ENCODE peak calls at places on chromosome 12, in five cellular contexts. I, T, G, Z and M are unnamed samples. For H3K4me1, the result is how much of the 10 kb centered on the place peaks cover.

GRCh38 chr12:50101663-50102062 is 2.1 kb upstream of the GPD1 start:
- DNase-seq in I (peak), T (no peak), G (no peak), Z (no peak), M (no peak)

GRCh38 chr12:83784298-83784890 is 1097.7 kb downstream of the TMTC2 start:
- DNase-seq in I (peak), T (no peak), G (no peak), Z (no peak), M (no peak)

GRCh38 chr12:93763746-93764147 is 86.6 kb downstream of the CRADD start:
- DNase-seq in I (peak), T (no peak), G (no peak), Z (no peak), M (no peak)

GRCh38 chr12:32877670-32878459 is 18.7 kb downstream of the PKP2 start:
- DNase-seq in I (no peak), T (peak), G (peak), Z (no peak), M (no peak)

GRCh38 chr12:100128509-100128908 is 14.2 kb downstream of the BLTP3B start:
- DNase-seq in I (peak), T (no peak), G (peak), Z (no peak), M (peak)

GRCh38 chr12:42426733-42427132 is 100.8 kb downstream of the PPHLN1 start:
- DNase-seq in I (peak), T (no peak), G (no peak), Z (no peak), M (no peak)

GRCh38 chr12:50110127-50110761 is 1.8 kb upstream of the COX14 start:
- DNase-seq in I (no peak), T (peak), G (peak), Z (no peak), M (peak)

GRCh38 chr12:47410383-47410782 is 295.4 kb downstream of the RPAP3 start:
- DNase-seq in I (no peak), T (no peak), G (no peak), Z (no peak), M (no peak)

GRCh38 chr12:131131077-131131807 is 177.5 kb downstream of the ADGRD1 start:
- DNase-seq in I (no peak), T (no peak), G (no peak), Z (peak), M (no peak)

GRCh38 chr12:24537241-24537860 is 411.6 kb downstream of the BCAT1 start:
- DNase-seq in I (no peak), T (no peak), G (no peak), Z (no peak), M (no peak)

GRCh38 chr12:68733661-68734071 is 12.3 kb upstream of the SLC35E3 start:
- DNase-seq in I (peak), T (no peak), G (no peak), Z (no peak), M (no peak)

GRCh38 chr12:40222247-40222646 is 2.5 kb upstream of the LRRK2 start:
- DNase-seq in I (no peak), T (no peak), G (no peak), Z (no peak), M (no peak)

GRCh38 chr12:62730649-62731377 is 204.1 kb downstream of the PPM1H start:
- DNase-seq in I (peak), T (no peak), G (no peak), Z (no peak), M (peak)

GRCh38 chr12:89863332-89863938 is 154.8 kb upstream of the ATP2B1 start:
- DNase-seq in I (no peak), T (no peak), G (no peak), Z (no peak), M (no peak)

GRCh38 chr12:89280833-89281533 is 71.3 kb downstream of the DUSP6 start:
- DNase-seq in I (peak), T (no peak), G (no peak), Z (no peak), M (no peak)

GRCh38 chr12:7937867-7938506 is 2.0 kb upstream of the SLC2A3 start:
- DNase-seq in I (no peak), T (no peak), G (no peak), Z (no peak), M (no peak)

GRCh38 chr12:51349026-51349425 is 2.5 kb upstream of the CELA1 start:
- DNase-seq in I (no peak), T (no peak), G (no peak), Z (no peak), M (no peak)

GRCh38 chr12:107122452-107122958 is 29.2 kb upstream of the CRY1 start:
- DNase-seq in I (no peak), T (no peak), G (no peak), Z (no peak), M (no peak)

GRCh38 chr12:91111366-91112321 is at the start of gene LUM:
- DNase-seq in I (peak), T (no peak), G (no peak), Z (no peak), M (peak)

GRCh38 chr12:75444444-75445136 is 36.0 kb upstream of the GLIPR1 start:
- DNase-seq in I (peak), T (no peak), G (no peak), Z (no peak), M (no peak)

GRCh38 chr12:42705863-42706262 is 116.3 kb upstream of the PRICKLE1 start:
- DNase-seq in I (peak), T (peak), G (peak), Z (peak), M (peak)

GRCh38 chr12:6361834-6362233 is 13.5 kb downstream of the SCNN1A start:
- DNase-seq in I (peak), T (peak), G (peak), Z (no peak), M (peak)

GRCh38 chr12:84502907-84503787 is 409.5 kb downstream of the SLC6A15 start:
- DNase-seq in I (peak), T (peak), G (peak), Z (no peak), M (no peak)

GRCh38 chr12:39779768-39780340 is 160.3 kb upstream of the ABCD2 start:
- DNase-seq in I (no peak), T (no peak), G (no peak), Z (no peak), M (no peak)

GRCh38 chr12:5458229-5459050 is 26.5 kb downstream of the NTF3 start:
- DNase-seq in I (no peak), T (no peak), G (no peak), Z (no peak), M (peak)

GRCh38 chr12:46981627-46982026 is 97.8 kb upstream of the PCED1B start:
- DNase-seq in I (no peak), T (no peak), G (no peak), Z (no peak), M (no peak)

GRCh38 chr12:40010899-40011774 is 94.7 kb downstream of the SLC2A13 start:
- DNase-seq in I (peak), T (peak), G (peak), Z (no peak), M (peak)

GRCh38 chr12:123950476-123951169 is 22.0 kb downstream of the CCDC92 start:
- DNase-seq in I (no peak), T (no peak), G (no peak), Z (no peak), M (no peak)

GRCh38 chr12:122182887-122183587 is at the start of gene LRRC43:
- DNase-seq in I (no peak), T (peak), G (peak), Z (no peak), M (no peak)

GRCh38 chr12:65430571-65431306 is 152.3 kb downstream of the MSRB3 start:
- DNase-seq in I (peak), T (no peak), G (no peak), Z (no peak), M (no peak)

GRCh38 chr12:6418796-6419195 is 26.0 kb upstream of the CD27 start:
- DNase-seq in I (no peak), T (no peak), G (no peak), Z (no peak), M (no peak)

GRCh38 chr12:31582155-31582554 is 8.8 kb downstream of the DENND5B start:
- DNase-seq in I (no peak), T (no peak), G (no peak), Z (no peak), M (no peak)

GRCh38 chr12:116879509-116880212 is 1.6 kb downstream of the HRK start:
- DNase-seq in I (no peak), T (no peak), G (no peak), Z (no peak), M (no peak)

GRCh38 chr12:3204716-3205617 is 127.8 kb downstream of the TSPAN9 start:
- DNase-seq in I (no peak), T (no peak), G (no peak), Z (no peak), M (no peak)
- TF ChIP-seq CTCF in I (no peak), T (no peak), G (no peak), Z (no peak), M (no peak)

GRCh38 chr12:110266980-110267620 is 13.9 kb upstream of the ATP2A2 start:
- DNase-seq in I (peak), T (no peak), G (no peak), Z (peak), M (no peak)
- H3K4me3 ChIP-seq in I (no peak), T (no peak), G (no peak), Z (no peak), M (no peak)

GRCh38 chr12:57891639-57892228 is 45.2 kb upstream of the CTDSP2 start:
- DNase-seq in I (no peak), T (no peak), G (no peak), Z (peak), M (no peak)

GRCh38 chr12:57892232-57892987 is 45.9 kb upstream of the CTDSP2 start:
- DNase-seq in I (no peak), T (no peak), G (no peak), Z (peak), M (no peak)

GRCh38 chr12:57888407-57889157 is 42.1 kb upstream of the CTDSP2 start:
- DNase-seq in I (peak), T (peak), G (no peak), Z (peak), M (no peak)

GRCh38 chr12:57889541-57889989 is 43.0 kb upstream of the CTDSP2 start:
- DNase-seq in I (no peak), T (no peak), G (peak), Z (peak), M (peak)

GRCh38 chr12:57890191-57891120 is 43.9 kb upstream of the CTDSP2 start:
- DNase-seq in I (peak), T (no peak), G (no peak), Z (peak), M (no peak)
- H3K4me1 ChIP-seq in I (under half), T (half or more), G (under half), Z (half or more), M (under half)

GRCh38 chr12:120229071-120229582 is 28.2 kb upstream of the RPLP0 start:
- DNase-seq in I (peak), T (no peak), G (no peak), Z (peak), M (no peak)

GRCh38 chr12:120230974-120231315 is 30.0 kb upstream of the RPLP0 start:
- DNase-seq in I (no peak), T (no peak), G (no peak), Z (no peak), M (no peak)

GRCh38 chr12:120230326-120230973 is 29.5 kb upstream of the RPLP0 start:
- DNase-seq in I (peak), T (peak), G (peak), Z (no peak), M (peak)

GRCh38 chr12:120229583-120230325 is 28.8 kb upstream of the RPLP0 start:
- DNase-seq in I (peak), T (no peak), G (no peak), Z (peak), M (no peak)

GRCh38 chr12:120231316-120232011 is 30.6 kb upstream of the RPLP0 start:
- DNase-seq in I (peak), T (peak), G (peak), Z (no peak), M (no peak)
- TF ChIP-seq CTCF in I (peak), T (no peak), G (peak), Z (no peak), M (peak)

GRCh38 chr12:63991036-63991547 is 146.6 kb downstream of the SRGAP1 start:
- DNase-seq in I (no peak), T (no peak), G (no peak), Z (no peak), M (no peak)

GRCh38 chr12:63997198-63997597 is 152.7 kb downstream of the SRGAP1 start:
- DNase-seq in I (no peak), T (no peak), G (no peak), Z (no peak), M (no peak)

GRCh38 chr12:64001439-64001838 is 156.9 kb downstream of the SRGAP1 start:
- DNase-seq in I (no peak), T (no peak), G (no peak), Z (no peak), M (no peak)

GRCh38 chr12:63994704-63995103 is 150.2 kb downstream of the SRGAP1 start:
- DNase-seq in I (no peak), T (no peak), G (no peak), Z (no peak), M (no peak)

DNA sequence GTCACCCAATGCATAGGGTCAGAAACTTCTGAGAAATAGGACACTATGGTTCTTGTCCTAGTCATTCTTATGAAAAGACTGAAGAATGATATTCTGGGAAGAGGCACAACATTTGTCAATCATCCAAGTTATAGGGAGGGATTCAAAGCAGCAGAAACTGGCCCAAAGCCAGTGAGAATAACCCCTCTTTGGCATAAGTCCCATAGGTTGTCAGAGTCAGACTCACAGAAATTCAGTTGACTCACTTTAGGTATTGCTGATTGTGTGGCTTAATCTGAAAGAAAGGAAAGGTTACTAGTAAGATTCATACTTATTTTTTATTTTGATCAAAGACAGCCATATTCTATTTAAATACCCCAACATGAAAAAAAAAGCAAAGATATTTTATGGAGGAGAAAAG is 151.0 kb downstream of the SRGAP1 start:
- DNase-seq in I (peak), T (no peak), G (no peak), Z (no peak), M (no peak)
- H3K4me3 ChIP-seq in I (no peak), T (no peak), G (no peak), Z (no peak), M (no peak)

DNA sequence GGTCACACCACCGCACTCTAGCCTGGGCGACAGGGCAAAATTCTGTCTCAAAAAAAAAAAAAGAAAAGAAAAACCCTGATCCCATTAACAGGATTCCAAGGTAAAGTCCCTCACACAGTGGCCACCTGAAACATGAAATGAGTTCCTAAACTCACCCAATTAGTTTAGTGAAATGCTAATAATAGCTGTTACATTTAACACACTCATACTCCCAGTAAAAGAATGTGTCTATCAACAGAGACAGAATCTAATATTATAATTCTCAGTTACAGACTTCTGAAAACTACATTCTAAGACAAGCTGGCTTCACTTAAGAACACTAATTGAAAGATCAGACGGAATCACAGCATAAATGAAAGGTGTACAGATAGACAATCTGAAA is 44.2 kb downstream of the DUSP16 start:
- DNase-seq in I (no peak), T (no peak), G (no peak), Z (no peak), M (no peak)
- H3K4me1 ChIP-seq in I (under half), T (under half), G (under half), Z (under half), M (under half)

DNA sequence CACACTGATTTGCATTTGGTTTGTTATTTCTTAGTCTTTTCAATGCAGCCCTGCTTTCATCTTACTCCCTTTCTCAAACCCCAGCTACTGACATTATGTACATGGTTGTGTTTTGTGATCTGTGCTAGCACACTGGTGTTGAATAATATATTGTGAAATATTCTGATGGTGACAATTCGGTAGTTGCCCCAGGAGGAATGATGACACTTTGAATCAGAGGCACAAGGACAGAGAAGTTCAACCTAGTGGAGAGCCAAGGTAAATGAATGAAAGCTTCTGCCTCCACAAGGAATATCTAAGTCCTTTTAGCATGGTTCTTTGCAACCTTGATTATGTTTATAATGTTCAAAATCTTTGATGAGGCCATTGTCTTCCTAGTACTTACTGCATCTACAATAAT is 159.9 kb downstream of the PDE3A start:
- DNase-seq in I (no peak), T (no peak), G (no peak), Z (no peak), M (no peak)
- TF ChIP-seq CTCF in I (no peak), T (no peak), G (no peak), Z (no peak), M (no peak)

GRCh38 chr12:53231859-53232640 is at the start of gene RARG:
- DNase-seq in I (peak), T (peak), G (peak), Z (peak), M (peak)
- H3K4me3 ChIP-seq in I (peak), T (peak), G (peak), Z (peak), M (peak)